ENCODE peak calls at places on chromosomes 4 and X, in seven cellular contexts. One of them, this sample, is unnamed.

GRCh38 chr4:159191989-159192388 is 89.1 kb downstream of the RAPGEF2 start:
- DNase-seq in astrocyte of the spinal cord: peak; percentile 70
- DNase-seq in cardiac muscle cell: peak; percentile 59
- DNase-seq in fibroblast of the aortic adventitia: peak; percentile 76
- DNase-seq in CD8-positive, alpha-beta T cell: no peak
- DNase-seq in right lobe of liver: no peak
- DNase-seq in esophagus muscularis mucosa: no peak
- DNase-seq in this sample: peak; percentile 83

GRCh38 chr4:77193511-77194236 is 36.7 kb downstream of the CCNG2 start:
- DNase-seq in astrocyte of the spinal cord: no peak
- DNase-seq in CD8-positive, alpha-beta T cell: peak; percentile 81
- DNase-seq in cardiac muscle cell: no peak
- DNase-seq in esophagus muscularis mucosa: no peak
- DNase-seq in right lobe of liver: peak; percentile 48
- DNase-seq in fibroblast of the aortic adventitia: no peak
- DNase-seq in this sample: no peak

GRCh38 chr4:121034010-121034409 is 38.3 kb downstream of the NDNF start:
- DNase-seq in fibroblast of the aortic adventitia: peak; percentile 74
- DNase-seq in right lobe of liver: peak; percentile 24
- DNase-seq in CD8-positive, alpha-beta T cell: no peak
- DNase-seq in cardiac muscle cell: peak; percentile 77
- DNase-seq in esophagus muscularis mucosa: no peak
- DNase-seq in astrocyte of the spinal cord: peak; percentile 62
- DNase-seq in this sample: peak; percentile 70

GRCh38 chrX:47637546-47638195 is 7.9 kb upstream of the CFP start:
- DNase-seq in cardiac muscle cell: peak; percentile 20
- DNase-seq in astrocyte of the spinal cord: peak; percentile 54
- DNase-seq in esophagus muscularis mucosa: no peak
- DNase-seq in fibroblast of the aortic adventitia: no peak
- DNase-seq in right lobe of liver: peak; percentile 52
- DNase-seq in CD8-positive, alpha-beta T cell: no peak
- DNase-seq in this sample: no peak

GRCh38 chr4:10578027-10578426 is 106.5 kb downstream of the CLNK start:
- DNase-seq in fibroblast of the aortic adventitia: no peak
- DNase-seq in right lobe of liver: no peak
- DNase-seq in esophagus muscularis mucosa: no peak
- DNase-seq in cardiac muscle cell: no peak
- DNase-seq in astrocyte of the spinal cord: no peak
- DNase-seq in CD8-positive, alpha-beta T cell: no peak
- DNase-seq in this sample: no peak

GRCh38 chr4:56371426-56372220 is 15.7 kb downstream of the AASDH start:
- DNase-seq in fibroblast of the aortic adventitia: no peak
- DNase-seq in right lobe of liver: no peak
- DNase-seq in astrocyte of the spinal cord: no peak
- DNase-seq in cardiac muscle cell: no peak
- DNase-seq in esophagus muscularis mucosa: no peak
- DNase-seq in CD8-positive, alpha-beta T cell: no peak
- DNase-seq in this sample: no peak

GRCh38 chr4:111556861-111557260 is 588.4 kb upstream of the FAM241A start:
- DNase-seq in esophagus muscularis mucosa: no peak
- DNase-seq in astrocyte of the spinal cord: no peak
- DNase-seq in cardiac muscle cell: no peak
- DNase-seq in right lobe of liver: no peak
- DNase-seq in CD8-positive, alpha-beta T cell: no peak
- DNase-seq in fibroblast of the aortic adventitia: no peak
- DNase-seq in this sample: peak; percentile 47

GRCh38 chr4:186485621-186486062 is 69.7 kb downstream of the MTNR1A start:
- DNase-seq in esophagus muscularis mucosa: no peak
- DNase-seq in fibroblast of the aortic adventitia: no peak
- DNase-seq in astrocyte of the spinal cord: peak; percentile 14
- DNase-seq in cardiac muscle cell: peak; percentile 35
- DNase-seq in CD8-positive, alpha-beta T cell: no peak
- DNase-seq in right lobe of liver: no peak
- DNase-seq in this sample: no peak

DNA sequence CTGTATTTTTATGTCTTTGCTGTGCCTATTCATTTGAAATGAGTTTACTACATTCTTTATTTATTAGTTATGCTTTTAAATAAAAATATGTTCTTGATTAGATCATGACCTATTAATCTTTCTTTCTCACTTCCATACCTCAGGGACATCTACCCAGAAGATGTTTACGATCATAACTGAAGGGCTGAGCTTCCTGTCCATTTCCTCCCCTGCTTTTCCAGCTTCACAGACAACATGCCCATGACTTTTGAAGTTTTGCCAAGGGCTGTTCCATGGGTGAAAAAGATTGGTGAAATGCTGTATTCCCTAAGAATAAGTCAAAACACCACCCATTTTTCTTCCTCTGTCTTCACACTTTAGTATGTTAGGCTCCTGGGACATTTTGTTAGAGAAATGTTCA is 99.7 kb upstream of the DDIT4L start:
- DNase-seq in esophagus muscularis mucosa: no peak
- DNase-seq in cardiac muscle cell: peak; percentile 38
- DNase-seq in astrocyte of the spinal cord: no peak
- DNase-seq in fibroblast of the aortic adventitia: peak; percentile 36
- DNase-seq in CD8-positive, alpha-beta T cell: no peak
- DNase-seq in right lobe of liver: no peak
- DNase-seq in this sample: peak; percentile 64
- H3K4me3 ChIP-seq in esophagus muscularis mucosa: no peak overlapping the region
- H3K4me3 ChIP-seq in cardiac muscle cell: no peak overlapping the region
- H3K4me3 ChIP-seq in astrocyte of the spinal cord: no peak overlapping the region
- H3K4me3 ChIP-seq in fibroblast of the aortic adventitia: no peak overlapping the region
- H3K4me3 ChIP-seq in CD8-positive, alpha-beta T cell: no peak overlapping the region
- H3K4me3 ChIP-seq in right lobe of liver: no peak overlapping the region
- H3K4me3 ChIP-seq in this sample: no peak overlapping the region

GRCh38 chrX:77899081-77899828 is at the start of gene COX7B:
- DNase-seq in right lobe of liver: no peak
- DNase-seq in esophagus muscularis mucosa: peak; percentile 91
- DNase-seq in CD8-positive, alpha-beta T cell: peak; percentile 60
- DNase-seq in fibroblast of the aortic adventitia: peak; percentile 98
- DNase-seq in cardiac muscle cell: peak; percentile 96
- DNase-seq in astrocyte of the spinal cord: peak; percentile 97
- DNase-seq in this sample: peak; percentile 96
- TF ChIP-seq CTCF in right lobe of liver: peak; percentile 24
- TF ChIP-seq CTCF in esophagus muscularis mucosa: no peak
- TF ChIP-seq CTCF in CD8-positive, alpha-beta T cell: peak; percentile 22
- TF ChIP-seq CTCF in fibroblast of the aortic adventitia: peak; percentile 54
- TF ChIP-seq CTCF in cardiac muscle cell: peak; percentile 49
- TF ChIP-seq CTCF in astrocyte of the spinal cord: peak; percentile 47
- TF ChIP-seq CTCF in this sample: peak; percentile 45

DNA sequence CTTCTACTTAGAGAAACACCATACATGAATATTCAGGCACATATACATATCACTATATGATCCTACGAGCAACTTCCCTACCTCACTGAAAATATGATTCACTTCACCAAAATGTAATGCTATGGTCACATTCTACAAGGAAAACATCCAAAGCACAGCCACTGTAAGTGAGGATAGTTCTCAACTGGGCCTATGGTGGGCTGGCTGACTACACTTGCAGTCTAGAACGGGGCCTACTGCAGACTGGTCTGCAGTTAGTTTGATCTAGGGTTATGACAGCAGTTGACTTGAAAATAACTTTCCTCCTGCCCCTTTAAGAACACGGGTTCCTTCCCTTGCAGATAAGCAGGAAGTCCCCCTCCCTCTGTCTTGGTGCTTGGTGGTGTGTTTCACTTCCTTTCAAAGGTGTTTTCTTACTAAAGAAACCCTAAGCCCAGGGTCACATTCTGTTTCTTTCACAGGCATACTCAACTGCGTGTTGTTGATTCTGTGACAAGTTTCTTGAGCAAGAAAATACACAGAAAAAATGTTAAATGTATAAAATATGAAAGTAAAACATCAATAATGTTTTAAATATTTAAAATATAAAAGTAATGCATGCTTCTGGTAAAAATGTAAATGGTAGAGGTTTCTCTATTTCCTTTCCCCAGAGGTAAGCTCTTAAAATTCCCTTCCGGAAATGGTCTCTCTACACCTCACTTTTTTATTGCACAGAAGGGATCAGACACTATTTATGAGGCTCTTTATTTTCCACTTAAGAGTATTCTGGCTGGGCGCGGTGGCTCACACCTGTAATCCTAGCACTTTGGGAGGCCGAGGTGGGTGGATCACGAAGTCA is 18.0 kb upstream of the TMSB4X start:
- DNase-seq in fibroblast of the aortic adventitia: peak; percentile 43
- DNase-seq in right lobe of liver: no peak
- DNase-seq in astrocyte of the spinal cord: peak; percentile 74
- DNase-seq in cardiac muscle cell: peak; percentile 56
- DNase-seq in CD8-positive, alpha-beta T cell: peak; percentile 78
- DNase-seq in esophagus muscularis mucosa: no peak
- DNase-seq in this sample: no peak
- H3K4me3 ChIP-seq in fibroblast of the aortic adventitia: no peak overlapping the region
- H3K4me3 ChIP-seq in right lobe of liver: no peak overlapping the region
- H3K4me3 ChIP-seq in astrocyte of the spinal cord: no peak overlapping the region
- H3K4me3 ChIP-seq in cardiac muscle cell: no peak overlapping the region
- H3K4me3 ChIP-seq in CD8-positive, alpha-beta T cell: peak overlapping the region; percentile 44
- H3K4me3 ChIP-seq in esophagus muscularis mucosa: no peak overlapping the region
- H3K4me3 ChIP-seq in this sample: no peak overlapping the region

GRCh38 chrX:78098108-78098507 is 5.9 kb upstream of the PGK1 start:
- DNase-seq in fibroblast of the aortic adventitia: no peak
- DNase-seq in astrocyte of the spinal cord: no peak
- DNase-seq in CD8-positive, alpha-beta T cell: no peak
- DNase-seq in cardiac muscle cell: no peak
- DNase-seq in right lobe of liver: no peak
- DNase-seq in esophagus muscularis mucosa: no peak
- DNase-seq in this sample: no peak

GRCh38 chrX:78092296-78092695 is 11.8 kb upstream of the PGK1 start:
- DNase-seq in fibroblast of the aortic adventitia: peak; percentile 73
- DNase-seq in cardiac muscle cell: peak; percentile 67
- DNase-seq in esophagus muscularis mucosa: no peak
- DNase-seq in astrocyte of the spinal cord: peak; percentile 62
- DNase-seq in CD8-positive, alpha-beta T cell: no peak
- DNase-seq in right lobe of liver: no peak
- DNase-seq in this sample: peak; percentile 61
- TF ChIP-seq CTCF in fibroblast of the aortic adventitia: peak; percentile 56
- TF ChIP-seq CTCF in cardiac muscle cell: peak; percentile 44
- TF ChIP-seq CTCF in esophagus muscularis mucosa: peak; percentile 29
- TF ChIP-seq CTCF in astrocyte of the spinal cord: peak; percentile 38
- TF ChIP-seq CTCF in CD8-positive, alpha-beta T cell: peak; percentile 36
- TF ChIP-seq CTCF in right lobe of liver: no peak
- TF ChIP-seq CTCF in this sample: peak; percentile 52